ENCODE peak calls at places on chromosomes 4 and X, in ten cellular contexts. One of them, this sample, is unnamed.

GRCh38 chr4:95049838-95050237 is 292.1 kb downstream of the BMPR1B start:
- DNase-seq in NK-92 treated with Interleukin-12 subunit alpha and Interleukin-12 subunit beta, amount 100 ng/mL, for 24 hours: no peak
- DNase-seq in thyroid gland: no peak
- DNase-seq in ACHN: no peak
- DNase-seq in WTC11: no peak
- DNase-seq in GM12865: no peak
- DNase-seq in IMR-90: peak
- DNase-seq in stimulated activated CD4-positive, alpha-beta T cell treated with anti-CD3 and anti-CD28 coated beads, Interleukin-15, amount 100 ng/mL, for 1 hour: no peak
- DNase-seq in ELR: no peak
- DNase-seq in activated gamma-delta T cell treated with Interleukin-2 at 50 U/mL for 16 hours: no peak
- DNase-seq in this sample: no peak

GRCh38 chr4:61200195-61200990 is at the start of gene ADGRL3:
- DNase-seq in ELR: peak
- DNase-seq in GM12865: no peak
- DNase-seq in NK-92 treated with Interleukin-12 subunit alpha and Interleukin-12 subunit beta, amount 100 ng/mL, for 24 hours: no peak
- DNase-seq in thyroid gland: no peak
- DNase-seq in activated gamma-delta T cell treated with Interleukin-2 at 50 U/mL for 16 hours: no peak
- DNase-seq in IMR-90: peak
- DNase-seq in WTC11: peak
- DNase-seq in stimulated activated CD4-positive, alpha-beta T cell treated with anti-CD3 and anti-CD28 coated beads, Interleukin-15, amount 100 ng/mL, for 1 hour: no peak
- DNase-seq in ACHN: no peak
- DNase-seq in this sample: no peak

GRCh38 chr4:173242466-173243250 is 74.0 kb downstream of the GALNT7 start:
- DNase-seq in ELR: no peak
- DNase-seq in thyroid gland: peak
- DNase-seq in IMR-90: no peak
- DNase-seq in stimulated activated CD4-positive, alpha-beta T cell treated with anti-CD3 and anti-CD28 coated beads, Interleukin-15, amount 100 ng/mL, for 1 hour: no peak
- DNase-seq in GM12865: no peak
- DNase-seq in activated gamma-delta T cell treated with Interleukin-2 at 50 U/mL for 16 hours: no peak
- DNase-seq in NK-92 treated with Interleukin-12 subunit alpha and Interleukin-12 subunit beta, amount 100 ng/mL, for 24 hours: no peak
- DNase-seq in WTC11: no peak
- DNase-seq in ACHN: peak
- DNase-seq in this sample: no peak

GRCh38 chrX:150581093-150581775 is 12.8 kb downstream of the MTM1 start:
- DNase-seq in ACHN: peak
- DNase-seq in thyroid gland: no peak
- DNase-seq in ELR: peak
- DNase-seq in GM12865: no peak
- DNase-seq in stimulated activated CD4-positive, alpha-beta T cell treated with anti-CD3 and anti-CD28 coated beads, Interleukin-15, amount 100 ng/mL, for 1 hour: no peak
- DNase-seq in WTC11: no peak
- DNase-seq in activated gamma-delta T cell treated with Interleukin-2 at 50 U/mL for 16 hours: no peak
- DNase-seq in NK-92 treated with Interleukin-12 subunit alpha and Interleukin-12 subunit beta, amount 100 ng/mL, for 24 hours: no peak
- DNase-seq in IMR-90: peak
- DNase-seq in this sample: no peak

GRCh38 chr4:139988863-139989765 is 164.9 kb downstream of the MAML3 start:
- DNase-seq in stimulated activated CD4-positive, alpha-beta T cell treated with anti-CD3 and anti-CD28 coated beads, Interleukin-15, amount 100 ng/mL, for 1 hour: no peak
- DNase-seq in GM12865: no peak
- DNase-seq in ACHN: peak
- DNase-seq in NK-92 treated with Interleukin-12 subunit alpha and Interleukin-12 subunit beta, amount 100 ng/mL, for 24 hours: peak
- DNase-seq in IMR-90: peak
- DNase-seq in activated gamma-delta T cell treated with Interleukin-2 at 50 U/mL for 16 hours: no peak
- DNase-seq in thyroid gland: no peak
- DNase-seq in WTC11: no peak
- DNase-seq in ELR: peak
- DNase-seq in this sample: no peak

GRCh38 chr4:19774690-19775256 is 476.9 kb upstream of the SLIT2 start:
- DNase-seq in GM12865: no peak
- DNase-seq in NK-92 treated with Interleukin-12 subunit alpha and Interleukin-12 subunit beta, amount 100 ng/mL, for 24 hours: no peak
- DNase-seq in thyroid gland: no peak
- DNase-seq in ELR: peak
- DNase-seq in activated gamma-delta T cell treated with Interleukin-2 at 50 U/mL for 16 hours: no peak
- DNase-seq in WTC11: no peak
- DNase-seq in ACHN: peak
- DNase-seq in stimulated activated CD4-positive, alpha-beta T cell treated with anti-CD3 and anti-CD28 coated beads, Interleukin-15, amount 100 ng/mL, for 1 hour: no peak
- DNase-seq in IMR-90: peak
- DNase-seq in this sample: no peak

GRCh38 chrX:120727911-120728310 is 98.1 kb upstream of the C1GALT1C1 start:
- DNase-seq in ACHN: no peak
- DNase-seq in ELR: no peak
- DNase-seq in IMR-90: no peak
- DNase-seq in NK-92 treated with Interleukin-12 subunit alpha and Interleukin-12 subunit beta, amount 100 ng/mL, for 24 hours: no peak
- DNase-seq in stimulated activated CD4-positive, alpha-beta T cell treated with anti-CD3 and anti-CD28 coated beads, Interleukin-15, amount 100 ng/mL, for 1 hour: no peak
- DNase-seq in WTC11: no peak
- DNase-seq in activated gamma-delta T cell treated with Interleukin-2 at 50 U/mL for 16 hours: no peak
- DNase-seq in GM12865: no peak
- DNase-seq in thyroid gland: no peak
- DNase-seq in this sample: no peak

GRCh38 chrX:102832661-102833060 is 104.4 kb upstream of the RAB40AL start:
- DNase-seq in activated gamma-delta T cell treated with Interleukin-2 at 50 U/mL for 16 hours: no peak
- DNase-seq in ELR: peak
- DNase-seq in stimulated activated CD4-positive, alpha-beta T cell treated with anti-CD3 and anti-CD28 coated beads, Interleukin-15, amount 100 ng/mL, for 1 hour: no peak
- DNase-seq in thyroid gland: no peak
- DNase-seq in IMR-90: peak
- DNase-seq in WTC11: no peak
- DNase-seq in NK-92 treated with Interleukin-12 subunit alpha and Interleukin-12 subunit beta, amount 100 ng/mL, for 24 hours: no peak
- DNase-seq in ACHN: peak
- DNase-seq in GM12865: no peak
- DNase-seq in this sample: no peak

GRCh38 chrX:108139303-108139702 is 47.7 kb downstream of the ATG4A start:
- DNase-seq in WTC11: peak
- DNase-seq in ACHN: no peak
- DNase-seq in IMR-90: no peak
- DNase-seq in NK-92 treated with Interleukin-12 subunit alpha and Interleukin-12 subunit beta, amount 100 ng/mL, for 24 hours: no peak
- DNase-seq in ELR: peak
- DNase-seq in GM12865: peak
- DNase-seq in thyroid gland: no peak
- DNase-seq in activated gamma-delta T cell treated with Interleukin-2 at 50 U/mL for 16 hours: no peak
- DNase-seq in stimulated activated CD4-positive, alpha-beta T cell treated with anti-CD3 and anti-CD28 coated beads, Interleukin-15, amount 100 ng/mL, for 1 hour: no peak
- DNase-seq in this sample: no peak

GRCh38 chr4:122652379-122652778 is 31.5 kb upstream of the IL21 start:
- DNase-seq in ELR: peak
- DNase-seq in activated gamma-delta T cell treated with Interleukin-2 at 50 U/mL for 16 hours: no peak
- DNase-seq in ACHN: peak
- DNase-seq in NK-92 treated with Interleukin-12 subunit alpha and Interleukin-12 subunit beta, amount 100 ng/mL, for 24 hours: peak
- DNase-seq in thyroid gland: peak
- DNase-seq in IMR-90: peak
- DNase-seq in GM12865: peak
- DNase-seq in WTC11: peak
- DNase-seq in stimulated activated CD4-positive, alpha-beta T cell treated with anti-CD3 and anti-CD28 coated beads, Interleukin-15, amount 100 ng/mL, for 1 hour: peak
- DNase-seq in this sample: no peak

GRCh38 chr4:95038791-95039190 is 281.0 kb downstream of the BMPR1B start:
- DNase-seq in NK-92 treated with Interleukin-12 subunit alpha and Interleukin-12 subunit beta, amount 100 ng/mL, for 24 hours: no peak
- DNase-seq in WTC11: no peak
- DNase-seq in stimulated activated CD4-positive, alpha-beta T cell treated with anti-CD3 and anti-CD28 coated beads, Interleukin-15, amount 100 ng/mL, for 1 hour: no peak
- DNase-seq in GM12865: no peak
- DNase-seq in ACHN: no peak
- DNase-seq in IMR-90: no peak
- DNase-seq in ELR: no peak
- DNase-seq in thyroid gland: no peak
- DNase-seq in activated gamma-delta T cell treated with Interleukin-2 at 50 U/mL for 16 hours: no peak
- DNase-seq in this sample: no peak

GRCh38 chr4:156560701-156561100 is 410.9 kb downstream of the PDGFC start:
- DNase-seq in thyroid gland: no peak
- DNase-seq in ACHN: no peak
- DNase-seq in ELR: peak
- DNase-seq in stimulated activated CD4-positive, alpha-beta T cell treated with anti-CD3 and anti-CD28 coated beads, Interleukin-15, amount 100 ng/mL, for 1 hour: no peak
- DNase-seq in IMR-90: peak
- DNase-seq in NK-92 treated with Interleukin-12 subunit alpha and Interleukin-12 subunit beta, amount 100 ng/mL, for 24 hours: no peak
- DNase-seq in GM12865: no peak
- DNase-seq in WTC11: no peak
- DNase-seq in activated gamma-delta T cell treated with Interleukin-2 at 50 U/mL for 16 hours: no peak
- DNase-seq in this sample: no peak

GRCh38 chr4:56286763-56287162 is 100.5 kb downstream of the AASDH start:
- DNase-seq in ELR: peak
- DNase-seq in thyroid gland: no peak
- DNase-seq in WTC11: no peak
- DNase-seq in ACHN: no peak
- DNase-seq in GM12865: no peak
- DNase-seq in stimulated activated CD4-positive, alpha-beta T cell treated with anti-CD3 and anti-CD28 coated beads, Interleukin-15, amount 100 ng/mL, for 1 hour: no peak
- DNase-seq in NK-92 treated with Interleukin-12 subunit alpha and Interleukin-12 subunit beta, amount 100 ng/mL, for 24 hours: no peak
- DNase-seq in IMR-90: no peak
- DNase-seq in activated gamma-delta T cell treated with Interleukin-2 at 50 U/mL for 16 hours: no peak
- DNase-seq in this sample: no peak

GRCh38 chr4:40462326-40462725 is 127.2 kb downstream of the CHRNA9 start:
- DNase-seq in WTC11: no peak
- DNase-seq in ELR: no peak
- DNase-seq in IMR-90: no peak
- DNase-seq in NK-92 treated with Interleukin-12 subunit alpha and Interleukin-12 subunit beta, amount 100 ng/mL, for 24 hours: no peak
- DNase-seq in GM12865: peak
- DNase-seq in thyroid gland: no peak
- DNase-seq in activated gamma-delta T cell treated with Interleukin-2 at 50 U/mL for 16 hours: no peak
- DNase-seq in stimulated activated CD4-positive, alpha-beta T cell treated with anti-CD3 and anti-CD28 coated beads, Interleukin-15, amount 100 ng/mL, for 1 hour: no peak
- DNase-seq in ACHN: no peak
- DNase-seq in this sample: no peak

GRCh38 chr4:6372649-6373525 is 99.5 kb downstream of the PPP2R2C start:
- DNase-seq in NK-92 treated with Interleukin-12 subunit alpha and Interleukin-12 subunit beta, amount 100 ng/mL, for 24 hours: no peak
- DNase-seq in ACHN: peak
- DNase-seq in WTC11: peak
- DNase-seq in ELR: peak
- DNase-seq in GM12865: peak
- DNase-seq in IMR-90: peak
- DNase-seq in activated gamma-delta T cell treated with Interleukin-2 at 50 U/mL for 16 hours: no peak
- DNase-seq in stimulated activated CD4-positive, alpha-beta T cell treated with anti-CD3 and anti-CD28 coated beads, Interleukin-15, amount 100 ng/mL, for 1 hour: no peak
- DNase-seq in thyroid gland: no peak
- DNase-seq in this sample: no peak

GRCh38 chr4:2834001-2834921 is 9.4 kb upstream of the ADD1 start:
- DNase-seq in activated gamma-delta T cell treated with Interleukin-2 at 50 U/mL for 16 hours: no peak
- DNase-seq in NK-92 treated with Interleukin-12 subunit alpha and Interleukin-12 subunit beta, amount 100 ng/mL, for 24 hours: no peak
- DNase-seq in WTC11: no peak
- DNase-seq in GM12865: no peak
- DNase-seq in ELR: no peak
- DNase-seq in IMR-90: no peak
- DNase-seq in thyroid gland: peak
- DNase-seq in ACHN: no peak
- DNase-seq in stimulated activated CD4-positive, alpha-beta T cell treated with anti-CD3 and anti-CD28 coated beads, Interleukin-15, amount 100 ng/mL, for 1 hour: no peak
- DNase-seq in this sample: peak

GRCh38 chr4:15682790-15683495 is 1.3 kb downstream of the FAM200B start:
- DNase-seq in WTC11: no peak
- DNase-seq in activated gamma-delta T cell treated with Interleukin-2 at 50 U/mL for 16 hours: no peak
- DNase-seq in IMR-90: peak
- DNase-seq in ELR: peak
- DNase-seq in NK-92 treated with Interleukin-12 subunit alpha and Interleukin-12 subunit beta, amount 100 ng/mL, for 24 hours: no peak
- DNase-seq in thyroid gland: no peak
- DNase-seq in GM12865: no peak
- DNase-seq in stimulated activated CD4-positive, alpha-beta T cell treated with anti-CD3 and anti-CD28 coated beads, Interleukin-15, amount 100 ng/mL, for 1 hour: no peak
- DNase-seq in ACHN: no peak
- DNase-seq in this sample: no peak

GRCh38 chrX:136310411-136310810 is 9.6 kb downstream of the ADGRG4 start:
- DNase-seq in thyroid gland: no peak
- DNase-seq in ELR: peak
- DNase-seq in stimulated activated CD4-positive, alpha-beta T cell treated with anti-CD3 and anti-CD28 coated beads, Interleukin-15, amount 100 ng/mL, for 1 hour: no peak
- DNase-seq in GM12865: no peak
- DNase-seq in IMR-90: peak
- DNase-seq in WTC11: no peak
- DNase-seq in activated gamma-delta T cell treated with Interleukin-2 at 50 U/mL for 16 hours: no peak
- DNase-seq in ACHN: no peak
- DNase-seq in NK-92 treated with Interleukin-12 subunit alpha and Interleukin-12 subunit beta, amount 100 ng/mL, for 24 hours: no peak
- DNase-seq in this sample: no peak

GRCh38 chrX:16848541-16848940 is 21.6 kb downstream of the RBBP7 start:
- DNase-seq in activated gamma-delta T cell treated with Interleukin-2 at 50 U/mL for 16 hours: no peak
- DNase-seq in thyroid gland: no peak
- DNase-seq in GM12865: no peak
- DNase-seq in NK-92 treated with Interleukin-12 subunit alpha and Interleukin-12 subunit beta, amount 100 ng/mL, for 24 hours: no peak
- DNase-seq in ELR: no peak
- DNase-seq in stimulated activated CD4-positive, alpha-beta T cell treated with anti-CD3 and anti-CD28 coated beads, Interleukin-15, amount 100 ng/mL, for 1 hour: no peak
- DNase-seq in ACHN: no peak
- DNase-seq in WTC11: no peak
- DNase-seq in IMR-90: no peak
- DNase-seq in this sample: no peak

GRCh38 chr4:6989331-6989923 is 53.7 kb upstream of the TADA2B start:
- DNase-seq in NK-92 treated with Interleukin-12 subunit alpha and Interleukin-12 subunit beta, amount 100 ng/mL, for 24 hours: no peak
- DNase-seq in IMR-90: no peak
- DNase-seq in thyroid gland: no peak
- DNase-seq in ELR: no peak
- DNase-seq in stimulated activated CD4-positive, alpha-beta T cell treated with anti-CD3 and anti-CD28 coated beads, Interleukin-15, amount 100 ng/mL, for 1 hour: no peak
- DNase-seq in activated gamma-delta T cell treated with Interleukin-2 at 50 U/mL for 16 hours: no peak
- DNase-seq in WTC11: no peak
- DNase-seq in ACHN: no peak
- DNase-seq in GM12865: no peak
- DNase-seq in this sample: no peak

This sample was measured in naive thymus-derived CD8-positive, alpha-beta T cell.